ENCODE peak calls at places on chromosome 20, in five cellular contexts. H is esophagus squamous epithelium, O is right cardiac atrium, K is suprapubic skin, I is RWPE2. T is an unnamed sample.

GRCh38 chr20:62787329-62787728 is 8.9 kb upstream of the MRGBP start:
- DNase-seq in H (no peak), O (no peak), K (no peak), I (no peak), T (no peak)

GRCh38 chr20:25275813-25276532 is 28.1 kb downstream of the PYGB start:
- DNase-seq in H (no peak), O (peak; percentile 33), K (peak; percentile 65), I (peak; percentile 60), T (no peak)

GRCh38 chr20:57476641-57477461 is 48.1 kb downstream of the CTCFL start:
- DNase-seq in H (no peak), O (no peak), K (peak; percentile 76), I (peak; percentile 77), T (no peak)

GRCh38 chr20:63702036-63702665 is 5.6 kb downstream of the ARFRP1 start:
- DNase-seq in H (no peak), O (no peak), K (peak; percentile 71), I (peak; percentile 88), T (no peak)

GRCh38 chr20:25250508-25250907 is 2.6 kb downstream of the PYGB start:
- DNase-seq in H (no peak), O (no peak), K (no peak), I (no peak), T (no peak)

GRCh38 chr20:39491711-39492110 is 529.6 kb downstream of the DHX35 start:
- DNase-seq in H (no peak), O (no peak), K (no peak), I (no peak), T (no peak)

GRCh38 chr20:24619212-24619611 is 149.8 kb downstream of the SYNDIG1 start:
- DNase-seq in H (no peak), O (no peak), K (no peak), I (no peak), T (no peak)

GRCh38 chr20:39775110-39775509 is 813.0 kb downstream of the DHX35 start:
- DNase-seq in H (peak; percentile 4), O (peak; percentile 88), K (peak; percentile 88), I (no peak), T (peak; percentile 30)

GRCh38 chr20:26209171-26209941 is 512.7 kb upstream of the ZNF337 start:
- DNase-seq in H (no peak), O (peak; percentile 41), K (peak; percentile 70), I (peak; percentile 54), T (no peak)

GRCh38 chr20:16007164-16007563 is 566.1 kb downstream of the KIF16B start:
- DNase-seq in H (no peak), O (no peak), K (no peak), I (no peak), T (no peak)

GRCh38 chr20:10857362-10858070 is 183.7 kb upstream of the JAG1 start:
- DNase-seq in H (no peak), O (no peak), K (no peak), I (no peak), T (peak; percentile 5)

GRCh38 chr20:58431134-58431533 is 42.1 kb downstream of the VAPB start:
- DNase-seq in H (no peak), O (no peak), K (no peak), I (no peak), T (no peak)

GRCh38 chr20:62818592-62819493 is 2.0 kb downstream of the COL9A3 start:
- DNase-seq in H (no peak), O (peak; percentile 93), K (no peak), I (peak; percentile 89), T (no peak)

GRCh38 chr20:11929947-11930346 is 12.3 kb downstream of the BTBD3 start:
- DNase-seq in H (no peak), O (no peak), K (no peak), I (no peak), T (no peak)

GRCh38 chr20:63955281-63955845 is 853 bp downstream of the UCKL1 start:
- DNase-seq in H (no peak), O (peak; percentile 86), K (no peak), I (peak; percentile 87), T (no peak)

GRCh38 chr20:42530855-42531674 is 658.6 kb downstream of the PTPRT start:
- DNase-seq in H (no peak), O (no peak), K (no peak), I (no peak), T (no peak)

GRCh38 chr20:23159256-23159922 is 73.3 kb upstream of the CD93 start:
- DNase-seq in H (no peak), O (no peak), K (no peak), I (no peak), T (no peak)

GRCh38 chr20:24034820-24035219 is 46.2 kb upstream of the GGTLC1 start:
- DNase-seq in H (no peak), O (no peak), K (no peak), I (no peak), T (no peak)

GRCh38 chr20:37948956-37949355 is 46.0 kb downstream of the VSTM2L start:
- DNase-seq in H (no peak), O (no peak), K (peak; percentile 7), I (peak; percentile 66), T (no peak)

GRCh38 chr20:44028868-44029847 is 114.5 kb downstream of the TOX2 start:
- DNase-seq in H (no peak), O (no peak), K (peak; percentile 74), I (peak; percentile 77), T (no peak)

GRCh38 chr20:10861086-10861485 is 187.3 kb upstream of the JAG1 start:
- DNase-seq in H (no peak), O (no peak), K (no peak), I (no peak), T (no peak)

GRCh38 chr20:675453-676314 is at the start of gene SCRT2:
- DNase-seq in H (no peak), O (peak; percentile 95), K (no peak), I (no peak), T (no peak)

GRCh38 chr20:36344517-36345132 is 38.5 kb downstream of the DLGAP4 start:
- DNase-seq in H (no peak), O (peak; percentile 67), K (no peak), I (peak; percentile 84), T (no peak)

GRCh38 chr20:33674294-33675126 is at the start of gene NECAB3:
- DNase-seq in H (no peak), O (peak; percentile 94), K (peak; percentile 90), I (peak; percentile 90), T (peak; percentile 48)

GRCh38 chr20:38073307-38074010 is 39.9 kb downstream of the RPRD1B start:
- DNase-seq in H (no peak), O (peak; percentile 74), K (no peak), I (no peak), T (peak; percentile 65)

GRCh38 chr20:40704828-40705227 is 15.8 kb upstream of the MAFB start:
- DNase-seq in H (no peak), O (no peak), K (no peak), I (peak; percentile 48), T (no peak)

GRCh38 chr20:37511605-37512275 is 9.3 kb upstream of the NNAT start:
- DNase-seq in H (no peak), O (no peak), K (no peak), I (peak; percentile 68), T (no peak)

GRCh38 chr20:50335105-50335504 is 144.5 kb downstream of the CEBPB start:
- DNase-seq in H (no peak), O (no peak), K (no peak), I (peak; percentile 88), T (no peak)

GRCh38 chr20:3681352-3681930 is 369 bp downstream of the ADAM33 start:
- DNase-seq in H (no peak), O (no peak), K (no peak), I (no peak), T (no peak)
- H3K4me3 ChIP-seq in H (peak overlapping the region; percentile 55), O (peak overlapping the region; percentile 40), K (peak overlapping the region; percentile 54), I (no peak overlapping the region), T (peak overlapping the region; percentile 76)

DNA sequence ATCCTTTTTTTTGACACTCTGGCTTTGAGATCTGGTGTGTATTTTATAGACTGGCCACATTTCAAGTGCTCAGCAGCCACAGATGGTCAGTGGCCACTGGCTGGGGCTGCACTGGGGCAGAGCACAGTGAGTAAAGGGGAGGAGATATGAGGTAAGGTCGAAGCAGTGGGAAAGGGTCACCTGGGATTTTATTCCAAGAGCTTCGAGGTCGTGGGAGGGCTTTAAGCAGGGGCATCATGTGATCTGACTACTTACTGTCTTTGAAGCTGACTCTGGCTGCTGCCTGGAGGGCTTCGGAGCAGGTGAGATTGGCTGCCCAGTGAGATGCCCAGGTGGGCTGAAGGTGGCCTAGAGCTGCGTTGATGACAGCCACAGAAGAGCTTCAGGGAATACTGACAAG is 6.7 kb downstream of the C20orf203 start:
- DNase-seq in H (no peak), O (no peak), K (no peak), I (no peak), T (no peak)
- H3K27ac ChIP-seq in H (no peak overlapping the region), O (no peak overlapping the region), K (no peak overlapping the region), I (no peak overlapping the region), T (no peak overlapping the region)

DNA sequence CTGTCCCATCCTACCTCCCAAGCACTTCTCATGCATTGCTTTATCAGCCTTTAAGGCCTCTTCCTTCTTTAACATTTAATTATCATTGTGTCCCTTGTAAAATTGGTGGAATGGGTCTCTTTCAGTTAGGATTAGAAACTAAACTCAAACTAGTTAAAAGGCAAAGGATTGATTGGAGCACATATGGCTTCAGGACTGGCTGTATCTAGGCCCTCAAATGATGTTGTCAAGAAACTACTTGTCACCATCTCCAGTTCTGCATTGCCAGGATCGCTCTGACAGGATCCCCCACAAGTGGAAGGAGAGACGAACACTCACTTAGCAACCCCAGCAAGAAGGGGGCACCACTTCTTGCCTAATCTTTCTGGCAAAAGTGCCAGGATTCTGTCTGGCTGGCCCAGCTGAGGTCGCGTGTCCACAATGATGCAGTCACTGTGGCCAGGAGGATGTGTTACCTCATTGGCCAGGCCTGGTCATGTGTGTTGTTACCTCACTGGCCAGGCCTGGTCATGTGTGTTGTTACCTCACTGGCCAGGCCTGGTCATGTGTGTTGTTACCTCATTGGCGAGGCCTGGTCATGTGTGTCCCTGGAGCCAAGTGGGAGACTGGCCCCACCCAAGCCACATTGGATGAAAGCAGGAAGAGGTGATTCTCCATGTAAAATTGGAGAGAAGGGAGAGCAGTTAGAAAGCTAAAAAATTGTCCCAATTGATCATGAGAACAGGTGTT is 5.0 kb downstream of the BANF2 start:
- DNase-seq in H (no peak), O (no peak), K (no peak), I (no peak), T (no peak)
- H3K4me3 ChIP-seq in H (no peak overlapping the region), O (no peak overlapping the region), K (no peak overlapping the region), I (no peak overlapping the region), T (no peak overlapping the region)

GRCh38 chr20:19907326-19908056 is 109.7 kb upstream of the NAA20 start:
- DNase-seq in H (no peak), O (peak; percentile 82), K (no peak), I (no peak), T (no peak)

GRCh38 chr20:19911810-19912382 is 105.3 kb upstream of the NAA20 start:
- DNase-seq in H (no peak), O (no peak), K (no peak), I (no peak), T (no peak)

GRCh38 chr20:19908586-19908985 is 108.6 kb upstream of the NAA20 start:
- DNase-seq in H (no peak), O (no peak), K (no peak), I (no peak), T (no peak)

GRCh38 chr20:19913927-19914614 is 103.1 kb upstream of the NAA20 start:
- DNase-seq in H (no peak), O (no peak), K (no peak), I (no peak), T (no peak)

DNA sequence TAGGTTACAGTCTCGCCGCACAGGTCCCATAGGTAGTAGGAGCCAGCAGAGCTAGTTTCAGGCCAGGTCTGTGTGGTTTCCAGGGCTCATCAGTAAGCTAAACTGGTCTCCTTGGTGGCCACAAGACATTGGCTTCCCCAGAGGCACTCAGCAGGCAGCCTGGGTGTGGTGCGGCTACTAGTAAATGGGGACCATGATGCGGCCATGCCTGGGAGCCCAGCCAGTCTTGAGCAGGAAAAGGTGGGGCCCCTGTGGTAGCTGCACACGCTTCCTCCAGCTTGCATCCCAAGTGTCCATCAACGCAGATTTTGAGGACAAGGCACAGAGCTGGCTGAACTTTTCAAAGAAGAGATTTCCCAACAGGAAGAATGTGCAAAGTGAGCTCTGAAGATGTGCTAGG is 107.5 kb upstream of the NAA20 start:
- DNase-seq in H (no peak), O (peak; percentile 90), K (peak; percentile 89), I (no peak), T (no peak)
- H3K27ac ChIP-seq in H (no peak overlapping the region), O (peak overlapping the region; percentile 37), K (peak overlapping the region; percentile 53), I (no peak overlapping the region), T (no peak overlapping the region)